ENCODE peak calls at places on chromosomes 5 and 9, in seven cellular contexts. K is OCI-LY7, Y is astrocyte of the spinal cord, E is fibroblast of pulmonary artery, N is H1, R is A549, A is MM.1S. M is an unnamed sample.
A peak's percentile ranks its signal among the peaks of the same experiment; 100 is the strongest.

GRCh38 chr5:35135239-35135700 is 87.5 kb upstream of the AGXT2 start:
- DNase-seq in K (no peak), Y (no peak), E (no peak), N (no peak), R (no peak), A (no peak), M (no peak)

GRCh38 chr9:26261503-26262330 is 583.5 kb upstream of the TUSC1 start:
- DNase-seq in K (no peak), Y (peak; percentile 77), E (peak; percentile 82), N (no peak), R (peak; percentile 9), A (no peak), M (no peak)

GRCh38 chr5:128271071-128271470 is 187.5 kb downstream of the SLC12A2 start:
- DNase-seq in K (no peak), Y (no peak), E (no peak), N (no peak), R (no peak), A (no peak), M (no peak)

GRCh38 chr5:58773744-58774441 is 191.0 kb downstream of the RAB3C start:
- DNase-seq in K (no peak), Y (no peak), E (no peak), N (no peak), R (no peak), A (no peak), M (no peak)

GRCh38 chr5:156695774-156696173 is 154.3 kb upstream of the PPP1R2B start:
- DNase-seq in K (no peak), Y (no peak), E (no peak), N (no peak), R (no peak), A (no peak), M (no peak)

GRCh38 chr9:91376239-91376638 is 14.5 kb upstream of the AUH start:
- DNase-seq in K (no peak), Y (no peak), E (no peak), N (no peak), R (no peak), A (no peak), M (no peak)

GRCh38 chr5:168820776-168821302 is 241.7 kb upstream of the PANK3 start:
- DNase-seq in K (no peak), Y (no peak), E (no peak), N (no peak), R (no peak), A (no peak), M (no peak)

GRCh38 chr5:137145726-137146125 is 353.4 kb downstream of the SPOCK1 start:
- DNase-seq in K (no peak), Y (no peak), E (no peak), N (no peak), R (no peak), A (no peak), M (no peak)

GRCh38 chr9:4137234-4137633 is 162.6 kb downstream of the GLIS3 start:
- DNase-seq in K (no peak), Y (peak; percentile 95), E (peak; percentile 96), N (no peak), R (peak; percentile 65), A (no peak), M (no peak)

GRCh38 chr5:79011219-79011836 is 26.2 kb upstream of the ARSB start:
- DNase-seq in K (no peak), Y (peak; percentile 72), E (peak; percentile 42), N (no peak), R (no peak), A (no peak), M (no peak)

GRCh38 chr5:83701886-83702285 is 18.8 kb downstream of the HAPLN1 start:
- DNase-seq in K (no peak), Y (no peak), E (peak; percentile 26), N (no peak), R (no peak), A (no peak), M (no peak)

GRCh38 chr5:149576021-149576420 is 5.3 kb upstream of the ARHGEF37 start:
- DNase-seq in K (no peak), Y (no peak), E (no peak), N (no peak), R (no peak), A (peak; percentile 59), M (peak; percentile 25)

GRCh38 chr9:16223074-16223871 is 647.2 kb downstream of the BNC2 start:
- DNase-seq in K (no peak), Y (no peak), E (no peak), N (no peak), R (no peak), A (no peak), M (no peak)

GRCh38 chr9:97543568-97543967 is 42.1 kb downstream of the TMOD1 start:
- DNase-seq in K (no peak), Y (no peak), E (no peak), N (no peak), R (no peak), A (no peak), M (no peak)

GRCh38 chr5:143931389-143931984 is 119.5 kb downstream of the HMHB1 start:
- DNase-seq in K (no peak), Y (no peak), E (no peak), N (no peak), R (no peak), A (no peak), M (no peak)

GRCh38 chr9:127712851-127713250 is 2.6 kb downstream of the PTRH1 start:
- DNase-seq in K (no peak), Y (no peak), E (no peak), N (no peak), R (no peak), A (no peak), M (no peak)

GRCh38 chr5:62112689-62113220 is 193.3 kb upstream of the KIF2A start:
- DNase-seq in K (no peak), Y (no peak), E (no peak), N (no peak), R (no peak), A (no peak), M (no peak)

DNA sequence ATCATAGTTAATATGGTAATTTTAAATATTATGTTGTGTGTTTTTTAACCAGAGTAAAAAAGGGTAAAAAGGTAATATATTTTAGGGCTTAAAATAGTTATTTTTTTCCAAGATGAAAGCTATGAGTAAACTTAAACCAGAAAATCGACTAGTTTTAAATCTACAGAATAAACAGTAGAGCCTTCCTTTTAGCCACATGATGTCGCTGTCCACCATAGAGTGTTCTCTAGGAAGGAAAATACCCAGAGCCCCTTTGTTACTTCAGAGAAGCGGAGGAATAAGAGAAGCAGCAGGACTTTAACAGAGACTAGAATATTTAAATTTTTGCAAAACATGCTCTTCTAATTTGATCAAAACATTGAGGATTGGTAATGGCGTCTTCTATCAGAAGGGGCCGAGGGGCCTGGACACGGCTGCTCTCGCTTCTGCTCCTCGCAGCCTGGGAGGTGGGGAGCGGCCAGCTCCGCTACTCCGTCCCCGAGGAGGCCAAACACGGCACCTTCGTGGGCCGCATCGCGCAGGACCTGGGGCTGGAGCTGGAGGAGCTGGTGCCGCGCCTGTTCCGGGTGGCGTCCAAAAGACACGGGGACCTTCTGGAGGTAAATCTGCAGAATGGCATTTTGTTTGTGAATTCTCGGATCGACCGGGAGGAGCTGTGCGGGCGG is at the start of gene PCDHA2:
- DNase-seq in K (no peak), Y (no peak), E (no peak), N (peak; percentile 58), R (peak; percentile 13), A (peak; percentile 54), M (no peak)
- H3K4me3 ChIP-seq in K (no peak within 1 kb of the TSS), Y (no peak within 1 kb of the TSS), E (no peak within 1 kb of the TSS), N (peak within 1 kb of the TSS; percentile 61), R (peak within 1 kb of the TSS; percentile 38), A (peak within 1 kb of the TSS; percentile 58), M (no peak within 1 kb of the TSS)

GRCh38 chr9:85248514-85249312 is 493.0 kb downstream of the AGTPBP1 start:
- DNase-seq in K (no peak), Y (peak; percentile 73), E (peak; percentile 53), N (no peak), R (no peak), A (no peak), M (no peak)
- TF ChIP-seq CTCF in K (no peak), Y (no peak), E (no peak), N (no peak), R (no peak), A (no peak), M (no peak)

GRCh38 chr9:13424872-13425271 is 145.4 kb upstream of the MPDZ start:
- DNase-seq in K (no peak), Y (no peak), E (no peak), N (no peak), R (no peak), A (no peak), M (no peak)

GRCh38 chr9:13429271-13429670 is 149.8 kb upstream of the MPDZ start:
- DNase-seq in K (no peak), Y (no peak), E (no peak), N (no peak), R (no peak), A (no peak), M (no peak)

GRCh38 chr9:13424204-13424603 is 144.7 kb upstream of the MPDZ start:
- DNase-seq in K (no peak), Y (no peak), E (no peak), N (no peak), R (no peak), A (no peak), M (no peak)

GRCh38 chr9:13430717-13431116 is 151.2 kb upstream of the MPDZ start:
- DNase-seq in K (no peak), Y (no peak), E (no peak), N (no peak), R (no peak), A (no peak), M (no peak)

DNA sequence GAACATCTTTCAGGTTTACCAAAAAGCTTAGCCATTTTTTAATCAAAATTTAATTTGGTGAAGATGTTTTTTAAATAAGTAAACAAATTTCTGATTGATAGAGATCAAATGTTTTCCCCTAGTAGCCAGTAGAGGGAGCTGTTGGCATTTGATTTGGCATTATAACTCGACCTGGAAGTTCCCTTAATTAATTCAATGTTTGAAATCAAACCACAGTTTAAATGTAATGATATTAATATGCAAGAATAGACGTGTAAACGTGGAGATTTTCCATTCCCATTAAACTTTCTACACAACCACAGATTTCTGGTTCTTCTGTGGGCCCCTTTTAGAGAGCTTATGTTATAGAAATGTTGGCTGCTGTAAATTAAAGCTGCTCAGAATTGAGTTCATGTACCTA is 148.1 kb upstream of the MPDZ start:
- DNase-seq in K (peak; percentile 57), Y (peak; percentile 63), E (peak; percentile 86), N (no peak), R (peak; percentile 6), A (peak; percentile 35), M (peak; percentile 6)
- H3K4me3 ChIP-seq in K (no peak overlapping the region), Y (no peak overlapping the region), E (no peak overlapping the region), N (no peak overlapping the region), R (no peak overlapping the region), A (no peak overlapping the region), M (no peak overlapping the region)

DNA sequence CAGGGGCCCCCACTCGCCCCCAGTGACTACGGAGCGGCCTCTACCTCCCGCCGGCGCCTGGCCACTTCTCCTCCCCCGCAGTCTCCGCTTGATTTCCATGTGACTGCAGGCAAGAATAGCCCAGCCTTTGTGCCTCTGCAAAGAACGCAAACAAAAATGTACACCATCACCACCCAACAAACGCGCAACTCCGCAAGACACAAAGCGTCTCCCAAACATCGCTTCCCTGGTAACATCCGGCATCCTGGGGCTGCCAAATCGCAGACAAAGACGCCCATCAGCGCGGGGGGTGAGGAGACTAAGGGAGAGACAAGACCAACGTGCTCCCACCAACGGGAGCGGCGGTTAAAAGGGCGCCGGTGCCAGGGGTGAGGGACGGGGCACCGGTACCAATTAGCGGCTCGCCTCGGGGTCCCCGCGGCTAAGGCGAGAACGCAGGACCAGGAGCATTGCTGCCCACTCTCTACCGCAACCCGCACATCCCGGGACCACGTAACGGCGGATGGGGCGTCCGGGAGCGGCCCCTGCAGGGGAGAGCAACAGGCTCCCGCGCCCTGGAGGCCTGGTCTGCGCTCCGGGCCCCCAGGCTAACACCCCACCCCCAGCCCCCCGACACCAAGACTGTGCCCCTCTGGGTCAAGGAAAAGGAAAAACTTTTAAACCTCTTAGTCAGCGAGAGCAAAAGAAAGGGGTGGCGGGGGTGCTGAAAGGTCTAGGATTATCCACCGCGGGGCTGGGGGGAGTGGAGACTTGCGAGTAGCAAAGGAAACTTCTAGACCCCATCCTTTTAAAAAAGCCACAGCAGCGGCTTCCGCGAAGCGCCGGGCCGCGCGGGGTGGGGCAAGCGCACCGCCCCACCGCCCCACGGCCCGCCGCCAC is 885 bp downstream of the MPDZ start:
- DNase-seq in K (no peak), Y (peak; percentile 75), E (peak; percentile 89), N (peak; percentile 68), R (peak; percentile 53), A (no peak), M (no peak)
- TF ChIP-seq CTCF in K (no peak), Y (peak; percentile 26), E (peak; percentile 5), N (no peak), R (no peak), A (no peak), M (no peak)

M was measured in GM06990.